ENCODE peak calls at places on chromosome 16, in seven cellular contexts. Q, F, H, G, J, D and K are unnamed samples.

GRCh38 chr16:12901204-12901596 is 198 bp upstream of the SHISA9 start:
- DNase-seq in Q (no peak), F (no peak), H (peak; percentile 79), G (peak; percentile 37), J (no peak), D (peak; percentile 64), K (no peak)

GRCh38 chr16:240559-240958 is 5.9 kb downstream of the FAM234A start:
- DNase-seq in Q (no peak), F (no peak), H (no peak), G (no peak), J (no peak), D (no peak), K (peak; percentile 14)

GRCh38 chr16:35908942-35909341 is 2449.5 kb downstream of the TP53TG3F start:
- DNase-seq in Q (no peak), F (no peak), H (no peak), G (peak; percentile 1), J (no peak), D (no peak), K (no peak)

GRCh38 chr16:85173981-85174751 is 61.9 kb upstream of the CIBAR2 start:
- DNase-seq in Q (no peak), F (peak; percentile 75), H (no peak), G (peak; percentile 80), J (peak; percentile 34), D (peak; percentile 83), K (peak; percentile 85)

GRCh38 chr16:9846362-9847099 is 335.7 kb downstream of the GRIN2A start:
- DNase-seq in Q (no peak), F (no peak), H (no peak), G (no peak), J (no peak), D (no peak), K (no peak)

GRCh38 chr16:85612191-85612800 is 826 bp upstream of the GSE1 start:
- DNase-seq in Q (no peak), F (peak; percentile 85), H (peak; percentile 31), G (peak; percentile 81), J (peak; percentile 87), D (peak; percentile 93), K (peak; percentile 88)

GRCh38 chr16:30511509-30511908 is 14.9 kb downstream of the ZNF768 start:
- DNase-seq in Q (no peak), F (no peak), H (no peak), G (no peak), J (no peak), D (no peak), K (no peak)

GRCh38 chr16:1317479-1318267 is 8.2 kb downstream of the UBE2I start:
- DNase-seq in Q (no peak), F (no peak), H (no peak), G (no peak), J (no peak), D (no peak), K (peak; percentile 35)

GRCh38 chr16:31354394-31355291 is at the start of gene ITGAX:
- DNase-seq in Q (no peak), F (peak; percentile 8), H (no peak), G (peak; percentile 17), J (peak; percentile 52), D (peak; percentile 76), K (peak; percentile 62)

GRCh38 chr16:48533931-48534330 is 76.0 kb downstream of the N4BP1 start:
- DNase-seq in Q (no peak), F (no peak), H (no peak), G (no peak), J (no peak), D (peak; percentile 45), K (no peak)

GRCh38 chr16:73083271-73083670 is 35.3 kb upstream of the ZFHX3 start:
- DNase-seq in Q (no peak), F (no peak), H (no peak), G (no peak), J (no peak), D (no peak), K (no peak)

GRCh38 chr16:29950806-29951461 is 10.9 kb upstream of the TMEM219 start:
- DNase-seq in Q (no peak), F (no peak), H (no peak), G (no peak), J (no peak), D (no peak), K (no peak)

GRCh38 chr16:1845985-1846384 is 19.0 kb downstream of the FAHD1 start:
- DNase-seq in Q (no peak), F (no peak), H (no peak), G (peak; percentile 76), J (no peak), D (no peak), K (no peak)

GRCh38 chr16:29943846-29944669 is 17.8 kb upstream of the TMEM219 start:
- DNase-seq in Q (no peak), F (peak; percentile 98), H (no peak), G (no peak), J (peak; percentile 79), D (peak; percentile 82), K (no peak)

GRCh38 chr16:71367243-71367976 is 8.9 kb downstream of the CALB2 start:
- DNase-seq in Q (peak; percentile 31), F (peak; percentile 20), H (peak; percentile 60), G (peak; percentile 82), J (peak; percentile 38), D (peak; percentile 72), K (no peak)

GRCh38 chr16:8828541-8829165 is 31.0 kb downstream of the PMM2 start:
- DNase-seq in Q (no peak), F (no peak), H (no peak), G (no peak), J (no peak), D (no peak), K (no peak)

GRCh38 chr16:27549857-27550581 is at the start of the genes GTF3C1 and KATNIP:
- DNase-seq in Q (peak; percentile 99), F (peak; percentile 98), H (peak; percentile 99), G (peak; percentile 100), J (peak; percentile 100), D (peak; percentile 100), K (peak; percentile 100)

GRCh38 chr16:27551046-27551445 is 1.1 kb downstream of the KATNIP start:
- DNase-seq in Q (no peak), F (no peak), H (no peak), G (no peak), J (no peak), D (no peak), K (no peak)

GRCh38 chr16:27549607-27549856 is 181 bp downstream of the GTF3C1 start:
- DNase-seq in Q (no peak), F (no peak), H (no peak), G (no peak), J (no peak), D (no peak), K (no peak)

GRCh38 chr16:27547851-27548250 is 1.9 kb downstream of the GTF3C1 start:
- DNase-seq in Q (no peak), F (no peak), H (no peak), G (no peak), J (no peak), D (no peak), K (no peak)

GRCh38 chr16:27550582-27550920 is 607 bp downstream of the KATNIP start:
- DNase-seq in Q (no peak), F (no peak), H (no peak), G (no peak), J (no peak), D (no peak), K (no peak)
- H3K27ac ChIP-seq in Q (peak overlapping the region; percentile 45), F (peak overlapping the region; percentile 94), H (no peak overlapping the region), G (peak overlapping the region; percentile 66), J (peak overlapping the region; percentile 81), D (peak overlapping the region; percentile 68), K (peak overlapping the region; percentile 83)

GRCh38 chr16:68529608-68529930 is 9.5 kb upstream of the ZFP90 start:
- DNase-seq in Q (no peak), F (no peak), H (no peak), G (no peak), J (no peak), D (no peak), K (no peak)

GRCh38 chr16:68526782-68527145 is 12.3 kb upstream of the ZFP90 start:
- DNase-seq in Q (no peak), F (no peak), H (no peak), G (no peak), J (no peak), D (no peak), K (no peak)

GRCh38 chr16:68529931-68530667 is 9.0 kb upstream of the ZFP90 start:
- DNase-seq in Q (peak; percentile 87), F (peak; percentile 83), H (peak; percentile 73), G (peak; percentile 99), J (peak; percentile 93), D (peak; percentile 97), K (peak; percentile 96)

GRCh38 chr16:68526143-68526781 is 12.8 kb upstream of the ZFP90 start:
- DNase-seq in Q (no peak), F (no peak), H (no peak), G (no peak), J (no peak), D (no peak), K (no peak)

GRCh38 chr16:68528686-68529379 is 10.3 kb upstream of the ZFP90 start:
- DNase-seq in Q (peak; percentile 85), F (peak; percentile 71), H (peak; percentile 80), G (peak; percentile 89), J (peak; percentile 91), D (peak; percentile 94), K (peak; percentile 92)
- H3K4me3 ChIP-seq in Q (peak overlapping the region; percentile 10), F (peak overlapping the region; percentile 38), H (no peak overlapping the region), G (peak overlapping the region; percentile 27), J (no peak overlapping the region), D (no peak overlapping the region), K (no peak overlapping the region)

GRCh38 chr16:18802755-18803218 is 1.4 kb upstream of the ARL6IP1 start:
- DNase-seq in Q (no peak), F (no peak), H (no peak), G (no peak), J (no peak), D (no peak), K (no peak)

GRCh38 chr16:18803569-18804462 is 2.5 kb upstream of the ARL6IP1 start:
- DNase-seq in Q (no peak), F (no peak), H (no peak), G (no peak), J (no peak), D (no peak), K (no peak)

GRCh38 chr16:18804540-18804939 is 3.2 kb upstream of the ARL6IP1 start:
- DNase-seq in Q (no peak), F (no peak), H (no peak), G (no peak), J (no peak), D (no peak), K (no peak)

GRCh38 chr16:18809165-18809564 is 7.8 kb upstream of the ARL6IP1 start:
- DNase-seq in Q (no peak), F (no peak), H (no peak), G (no peak), J (no peak), D (no peak), K (no peak)

GRCh38 chr16:18805257-18805773 is 4.0 kb upstream of the ARL6IP1 start:
- DNase-seq in Q (no peak), F (no peak), H (no peak), G (no peak), J (no peak), D (no peak), K (no peak)
- H3K27ac ChIP-seq in Q (no peak overlapping the region), F (no peak overlapping the region), H (no peak overlapping the region), G (peak overlapping the region; percentile 22), J (no peak overlapping the region), D (no peak overlapping the region), K (no peak overlapping the region)

GRCh38 chr16:11734025-11734652 is 8.5 kb downstream of the TXNDC11 start:
- DNase-seq in Q (peak; percentile 70), F (no peak), H (no peak), G (no peak), J (peak; percentile 4), D (no peak), K (no peak)
- H3K4me3 ChIP-seq in Q (peak overlapping the region; percentile 99), F (no peak overlapping the region), H (no peak overlapping the region), G (no peak overlapping the region), J (no peak overlapping the region), D (no peak overlapping the region), K (no peak overlapping the region)

GRCh38 chr16:16120382-16121184 is 102.7 kb downstream of the ABCC6 start:
- DNase-seq in Q (no peak), F (peak; percentile 40), H (no peak), G (peak; percentile 44), J (peak; percentile 48), D (peak; percentile 66), K (peak; percentile 87)
- H3K27ac ChIP-seq in Q (no peak overlapping the region), F (no peak overlapping the region), H (no peak overlapping the region), G (no peak overlapping the region), J (peak overlapping the region; percentile 51), D (no peak overlapping the region), K (peak overlapping the region; percentile 33)